ENCODE peak calls at places on chromosomes 13 and 19, in four cellular contexts. V, Q, G and K are unnamed samples.

GRCh38 chr13:25686831-25687495 is 315.2 kb downstream of the ATP8A2 start:
- DNase-seq in V (no peak), Q (no peak), G (no peak), K (no peak)

GRCh38 chr19:6997679-6998445 is 23.4 kb downstream of the MBD3L2B start:
- DNase-seq in V (no peak), Q (no peak), G (peak), K (no peak)

GRCh38 chr13:64278493-64278892 is 2862.8 kb upstream of the PCDH20 start:
- DNase-seq in V (no peak), Q (no peak), G (peak), K (no peak)

GRCh38 chr13:102729560-102730275 is 34.9 kb upstream of the METTL21C start:
- DNase-seq in V (no peak), Q (no peak), G (peak), K (no peak)

GRCh38 chr13:100269837-100270236 is 180.9 kb downstream of the PCCA start:
- DNase-seq in V (peak), Q (no peak), G (peak), K (no peak)

GRCh38 chr19:4831351-4832340 is at the start of gene TICAM1:
- DNase-seq in V (peak), Q (peak), G (peak), K (peak)

GRCh38 chr13:35727881-35728280 is 251.4 kb upstream of the MAB21L1 start:
- DNase-seq in V (no peak), Q (no peak), G (no peak), K (no peak)

GRCh38 chr13:110232756-110233155 is 74.2 kb downstream of the COL4A1 start:
- DNase-seq in V (no peak), Q (no peak), G (no peak), K (no peak)

GRCh38 chr19:4556574-4557185 is 2.8 kb downstream of the SEMA6B start:
- DNase-seq in V (no peak), Q (peak), G (peak), K (no peak)

GRCh38 chr19:51098366-51099069 is 9.7 kb downstream of the CTU1 start:
- DNase-seq in V (no peak), Q (peak), G (no peak), K (no peak)

GRCh38 chr19:38035515-38036495 is 128.8 kb downstream of the SIPA1L3 start:
- DNase-seq in V (no peak), Q (no peak), G (peak), K (no peak)

GRCh38 chr19:13995878-13996765 is 10.0 kb downstream of the RFX1 start:
- DNase-seq in V (no peak), Q (peak), G (no peak), K (no peak)

GRCh38 chr13:99105160-99105559 is 95.5 kb upstream of the UBAC2 start:
- DNase-seq in V (no peak), Q (no peak), G (no peak), K (no peak)

GRCh38 chr19:19554074-19555023 is 16.3 kb downstream of the CILP2 start:
- DNase-seq in V (no peak), Q (peak), G (no peak), K (no peak)

GRCh38 chr13:33744589-33745369 is 73.2 kb upstream of the RFC3 start:
- DNase-seq in V (no peak), Q (peak), G (peak), K (no peak)

GRCh38 chr13:51122868-51123267 is 11.8 kb upstream of the C13orf42 start:
- DNase-seq in V (no peak), Q (no peak), G (no peak), K (no peak)

GRCh38 chr19:2291185-2291751 is 9.3 kb upstream of the PEAK3 start:
- DNase-seq in V (no peak), Q (peak), G (no peak), K (no peak)

GRCh38 chr13:51849145-51850101 is 4.4 kb upstream of the TMEM272 start:
- DNase-seq in V (no peak), Q (peak), G (peak), K (no peak)

GRCh38 chr19:11233073-11233472 is 6.3 kb upstream of the ANGPTL8 start:
- DNase-seq in V (no peak), Q (no peak), G (no peak), K (no peak)

GRCh38 chr13:112579310-112579843 is 8.6 kb downstream of the TUBGCP3 start:
- DNase-seq in V (no peak), Q (no peak), G (no peak), K (no peak)

GRCh38 chr13:35964764-35965163 is 166.4 kb downstream of the DCLK1 start:
- DNase-seq in V (no peak), Q (no peak), G (peak), K (no peak)

GRCh38 chr19:4638828-4639530 is at the start of gene TNFAIP8L1:
- DNase-seq in V (peak), Q (peak), G (peak), K (peak)

GRCh38 chr19:45251452-45252354 is 632 bp downstream of the MARK4 start:
- DNase-seq in V (no peak), Q (peak), G (no peak), K (no peak)

GRCh38 chr13:99299545-99300341 is 7.5 kb downstream of the GPR183 start:
- DNase-seq in V (no peak), Q (no peak), G (no peak), K (no peak)

GRCh38 chr19:13098291-13099072 is 4.2 kb downstream of the LYL1 start:
- DNase-seq in V (no peak), Q (no peak), G (no peak), K (no peak)

GRCh38 chr19:17021328-17021727 is 5.3 kb downstream of the CPAMD8 start:
- DNase-seq in V (no peak), Q (no peak), G (no peak), K (no peak)

GRCh38 chr19:47230921-47231214 is at the start of gene BBC3:
- DNase-seq in V (no peak), Q (no peak), G (no peak), K (no peak)

GRCh38 chr13:51583875-51584730 is at the start of gene WDFY2:
- DNase-seq in V (peak), Q (peak), G (peak), K (peak)

GRCh38 chr19:23823952-23824389 is 65.3 kb upstream of the ZNF681 start:
- DNase-seq in V (no peak), Q (peak), G (peak), K (no peak)

GRCh38 chr19:2475018-2475701 is 767 bp upstream of the GADD45B start:
- DNase-seq in V (peak), Q (peak), G (peak), K (peak)

GRCh38 chr19:58577581-58578429 is 4.7 kb upstream of the MZF1 start:
- DNase-seq in V (no peak), Q (no peak), G (no peak), K (no peak)

GRCh38 chr13:110412132-110412912 is 105.2 kb downstream of the COL4A2 start:
- DNase-seq in V (peak), Q (peak), G (peak), K (no peak)